ENCODE peak calls at places on chromosomes 3 and 15, in five cellular contexts. C is cardiac fibroblast, M is HFF-Myc, K is amniotic stem cell, A is amygdala. N is an unnamed sample.
A peak's percentile ranks its signal among the peaks of the same experiment; 100 is the strongest.

GRCh38 chr15:92343869-92344643 is 49.6 kb upstream of the ST8SIA2 start:
- DNase-seq in C (no peak), M (no peak), K (no peak), A (peak; percentile 54), N (no peak)

GRCh38 chr15:81033508-81033907 is 32.8 kb downstream of the TLNRD1 start:
- DNase-seq in C (no peak), M (no peak), K (no peak), A (no peak), N (no peak)

GRCh38 chr3:146747928-146748327 is 142.8 kb upstream of the PLSCR5 start:
- DNase-seq in C (peak; percentile 75), M (peak; percentile 37), K (no peak), A (no peak), N (no peak)

GRCh38 chr3:27657871-27658270 is 64.3 kb downstream of the EOMES start:
- DNase-seq in C (peak; percentile 52), M (no peak), K (no peak), A (no peak), N (no peak)

GRCh38 chr3:186413615-186414415 is 51.8 kb upstream of the DGKG start:
- DNase-seq in C (peak; percentile 28), M (no peak), K (no peak), A (peak; percentile 57), N (no peak)

GRCh38 chr15:60945196-60945595 is 283.9 kb downstream of the RORA start:
- DNase-seq in C (no peak), M (no peak), K (no peak), A (peak; percentile 25), N (no peak)

GRCh38 chr3:139339219-139339906 is 4.5 kb upstream of the MRPS22 start:
- DNase-seq in C (no peak), M (no peak), K (no peak), A (no peak), N (no peak)

GRCh38 chr15:48861813-48862431 is 16.0 kb upstream of the EID1 start:
- DNase-seq in C (peak; percentile 84), M (peak; percentile 61), K (peak; percentile 65), A (no peak), N (peak; percentile 67)

GRCh38 chr3:4629095-4630007 is 136.2 kb downstream of the ITPR1 start:
- DNase-seq in C (no peak), M (no peak), K (no peak), A (no peak), N (no peak)

N was measured in CD4-positive, CD25-positive, alpha-beta regulatory T cell.